ENCODE peak calls at places on chromosomes 2 and 18, in five cellular contexts. Z is fibroblast of lung, U is sigmoid colon, S is Caco-2, G is foreskin fibroblast. H is an unnamed sample.

GRCh38 chr2:231421051-231421580 is 25.6 kb downstream of the B3GNT7 start:
- DNase-seq in G (no peak), S (no peak), Z (no peak), U (no peak), H (no peak)

GRCh38 chr2:174764281-174765063 is at the start of gene CHRNA1:
- DNase-seq in G (peak; percentile 29), S (no peak), U (no peak), Z (peak; percentile 34), H (no peak)

GRCh38 chr2:46813046-46813445 is 102.6 kb downstream of the MCFD2 start:
- DNase-seq in U (peak; percentile 80), G (peak; percentile 40), Z (peak; percentile 94), S (no peak), H (peak; percentile 92)

GRCh38 chr2:197708331-197708730 is 3.2 kb downstream of the MARS2 start:
- DNase-seq in G (peak; percentile 78), U (no peak), S (no peak), Z (peak; percentile 40), H (peak; percentile 63)

GRCh38 chr18:23191952-23192662 is 56.8 kb downstream of the CABLES1 start:
- DNase-seq in S (no peak), Z (peak; percentile 76), U (peak; percentile 73), G (peak; percentile 69), H (peak; percentile 89)

GRCh38 chr18:13579874-13580273 is 146.5 kb downstream of the FAM210A start:
- DNase-seq in Z (no peak), G (no peak), U (no peak), S (no peak), H (no peak)

GRCh38 chr2:10141736-10142639 is 19.4 kb downstream of the RRM2 start:
- DNase-seq in G (peak; percentile 35), U (peak; percentile 57), Z (no peak), S (no peak), H (peak; percentile 14)

GRCh38 chr2:119820275-119820674 is 60.6 kb downstream of the PTPN4 start:
- DNase-seq in Z (peak; percentile 56), U (no peak), S (no peak), G (peak; percentile 73), H (peak; percentile 87)

GRCh38 chr18:2641638-2642037 is 13.9 kb upstream of the SMCHD1 start:
- DNase-seq in U (no peak), S (no peak), Z (peak; percentile 55), G (peak; percentile 28), H (peak; percentile 34)

GRCh38 chr2:22355816-22356433 is 1029.1 kb upstream of the KLHL29 start:
- DNase-seq in U (peak; percentile 69), Z (peak; percentile 14), G (peak; percentile 1), S (peak; percentile 47), H (peak; percentile 6)

GRCh38 chr2:169928463-169928864 is 101.2 kb downstream of the UBR3 start:
- DNase-seq in S (no peak), Z (peak; percentile 74), G (peak; percentile 66), U (no peak), H (peak; percentile 73)

GRCh38 chr2:54665436-54665856 is 58.0 kb upstream of the EML6 start:
- DNase-seq in G (peak; percentile 78), U (no peak), S (peak; percentile 63), Z (peak; percentile 76), H (peak; percentile 76)

GRCh38 chr2:80293026-80293425 is 11.5 kb downstream of the LRRTM1 start:
- DNase-seq in G (no peak), U (no peak), Z (no peak), S (no peak), H (no peak)

GRCh38 chr2:110717734-110718133 is 14.6 kb upstream of the ACOXL start:
- DNase-seq in G (no peak), Z (peak; percentile 54), U (no peak), S (no peak), H (peak; percentile 69)

GRCh38 chr18:63158676-63159291 is 160.8 kb downstream of the BCL2 start:
- DNase-seq in G (no peak), Z (no peak), S (no peak), U (no peak), H (no peak)
- TF ChIP-seq CTCF in G (no peak), Z (no peak), S (no peak), U (no peak), H (no peak)

GRCh38 chr2:48438266-48438665 is 91.7 kb upstream of the STON1 start:
- DNase-seq in S (no peak), U (no peak), G (no peak), Z (no peak), H (no peak)

GRCh38 chr2:48430528-48430927 is 99.4 kb upstream of the STON1 start:
- DNase-seq in S (no peak), G (no peak), Z (no peak), U (no peak), H (no peak)

GRCh38 chr2:48434101-48434500 is 95.9 kb upstream of the STON1 start:
- DNase-seq in G (no peak), S (no peak), Z (no peak), U (no peak), H (no peak)

GRCh38 chr2:48435909-48436308 is 94.0 kb upstream of the STON1 start:
- DNase-seq in S (no peak), G (peak; percentile 33), U (no peak), Z (no peak), H (peak; percentile 20)

DNA sequence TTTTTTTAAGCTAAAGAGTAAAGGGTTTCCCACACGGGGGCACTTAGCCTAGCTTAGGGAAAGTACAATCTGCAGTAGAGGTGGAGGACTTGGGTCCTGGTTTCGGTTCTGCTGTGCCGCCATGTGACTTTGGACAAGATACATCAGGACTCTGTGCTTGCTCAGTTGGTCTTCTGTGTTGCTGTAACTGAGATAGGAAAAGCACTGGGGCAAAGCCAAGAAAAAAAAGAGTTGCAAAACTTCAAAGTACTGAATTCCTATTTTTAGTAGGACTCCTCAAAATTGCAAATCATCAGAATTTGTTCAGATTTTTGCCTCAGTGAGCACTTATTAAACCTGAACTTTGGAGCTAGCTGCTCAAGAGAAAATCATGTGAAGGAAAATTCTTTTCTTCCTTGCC is 96.3 kb upstream of the STON1 start:
- DNase-seq in S (no peak), Z (peak; percentile 41), G (no peak), U (no peak), H (peak; percentile 54)
- H3K4me3 ChIP-seq in S (no peak overlapping the region), Z (no peak overlapping the region), G (no peak overlapping the region), U (no peak overlapping the region), H (no peak overlapping the region)

DNA sequence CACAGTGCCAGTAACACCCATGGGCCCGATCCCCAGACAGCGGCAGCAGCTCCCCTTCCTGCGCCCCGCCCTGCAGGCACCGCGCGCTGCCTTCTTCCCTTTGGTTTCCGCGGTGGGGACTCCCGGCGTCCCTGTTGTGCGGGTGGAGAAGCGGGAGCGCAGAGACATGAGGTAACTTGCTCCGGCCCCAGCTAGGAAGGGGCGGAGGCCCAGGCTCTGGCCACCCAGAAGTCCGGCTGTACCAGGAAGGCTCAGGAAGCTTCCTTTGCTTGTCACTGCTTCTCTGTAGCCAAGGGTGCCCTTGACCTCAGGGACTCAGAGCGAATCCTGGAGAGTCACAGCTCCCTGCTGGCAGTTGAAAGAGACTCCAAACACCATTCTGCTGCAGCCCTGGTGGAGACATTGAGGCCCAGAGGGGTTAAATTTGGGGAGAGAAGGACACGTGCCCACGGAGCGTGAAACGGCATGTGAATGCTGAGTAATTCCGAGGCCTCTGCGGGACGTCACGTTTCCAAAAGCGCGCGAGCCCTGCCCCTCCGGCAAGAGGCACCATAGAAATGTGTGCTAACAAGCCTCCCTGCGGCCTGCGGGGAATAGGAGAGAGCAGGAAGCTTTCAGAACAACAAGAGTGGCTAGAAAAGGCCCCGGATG is 6.7 kb upstream of the ADCY3 start:
- DNase-seq in U (peak; percentile 89), S (no peak), G (peak; percentile 75), Z (peak; percentile 34), H (peak; percentile 45)
- TF ChIP-seq CTCF in U (no peak), S (no peak), G (no peak), Z (no peak), H (no peak)

GRCh38 chr2:191593622-191594416 is 84.1 kb upstream of the NABP1 start:
- DNase-seq in Z (no peak), S (no peak), U (no peak), G (peak; percentile 26), H (peak; percentile 81)

DNA sequence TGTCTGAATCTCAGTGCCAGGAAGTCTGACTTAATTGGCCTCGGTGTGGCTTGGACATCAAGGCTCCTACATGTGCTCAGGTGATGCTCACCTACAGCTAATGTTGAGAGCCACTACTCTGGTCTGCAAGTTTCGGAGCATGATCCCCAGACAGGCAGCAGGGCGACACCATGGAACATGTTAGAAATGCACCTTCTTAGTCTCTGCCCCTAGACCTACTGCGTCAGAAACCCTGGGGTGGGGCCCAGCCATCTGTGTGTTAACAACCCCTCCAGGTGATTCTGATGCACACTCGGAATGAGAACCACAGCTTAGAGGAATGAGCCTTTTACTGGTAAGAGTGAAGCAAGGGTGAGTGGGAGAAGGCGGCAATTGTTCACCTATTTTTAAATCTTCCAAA is 86.9 kb upstream of the NABP1 start:
- DNase-seq in S (no peak), Z (no peak), U (no peak), G (no peak), H (no peak)
- H3K4me3 ChIP-seq in S (no peak overlapping the region), Z (no peak overlapping the region), U (no peak overlapping the region), G (no peak overlapping the region), H (no peak overlapping the region)

H was measured in cardiac fibroblast.